ENCODE peak calls at places on chromosome 10, in five cellular contexts. One of them, this sample, is unnamed.

GRCh38 chr10:44908936-44909335 is 2.2 kb upstream of the TMEM72 start:
- DNase-seq in cardiac muscle cell: no peak
- DNase-seq in SK-N-SH: no peak
- DNase-seq in RWPE1: no peak
- DNase-seq in uterus: no peak
- DNase-seq in this sample: no peak

GRCh38 chr10:107880185-107880584 is 715.7 kb upstream of the SORCS1 start:
- DNase-seq in cardiac muscle cell: no peak
- DNase-seq in SK-N-SH: no peak
- DNase-seq in RWPE1: no peak
- DNase-seq in uterus: no peak
- DNase-seq in this sample: no peak

GRCh38 chr10:117729156-117729555 is 186.6 kb downstream of the EMX2 start:
- DNase-seq in cardiac muscle cell: no peak
- DNase-seq in SK-N-SH: no peak
- DNase-seq in RWPE1: no peak
- DNase-seq in uterus: no peak
- DNase-seq in this sample: no peak

GRCh38 chr10:1182280-1183032 is 126.3 kb downstream of the WDR37 start:
- DNase-seq in cardiac muscle cell: no peak
- DNase-seq in SK-N-SH: no peak
- DNase-seq in RWPE1: no peak
- DNase-seq in uterus: no peak
- DNase-seq in this sample: no peak

GRCh38 chr10:33571616-33572015 is 237.1 kb upstream of the NRP1 start:
- DNase-seq in cardiac muscle cell: no peak
- DNase-seq in SK-N-SH: no peak
- DNase-seq in RWPE1: peak
- DNase-seq in uterus: no peak
- DNase-seq in this sample: no peak

GRCh38 chr10:132054564-132054963 is 11.2 kb upstream of the JAKMIP3 start:
- DNase-seq in cardiac muscle cell: peak
- DNase-seq in SK-N-SH: no peak
- DNase-seq in RWPE1: peak
- DNase-seq in uterus: no peak
- DNase-seq in this sample: no peak

GRCh38 chr10:104314591-104315485 is 23.4 kb downstream of the ITPRIP start:
- DNase-seq in cardiac muscle cell: no peak
- DNase-seq in SK-N-SH: no peak
- DNase-seq in RWPE1: no peak
- DNase-seq in uterus: peak
- DNase-seq in this sample: no peak

GRCh38 chr10:82981137-82981723 is 1106.2 kb downstream of the NRG3 start:
- DNase-seq in cardiac muscle cell: no peak
- DNase-seq in SK-N-SH: no peak
- DNase-seq in RWPE1: no peak
- DNase-seq in uterus: no peak
- DNase-seq in this sample: no peak

GRCh38 chr10:123100030-123100762 is 35.6 kb upstream of the HMX3 start:
- DNase-seq in cardiac muscle cell: no peak
- DNase-seq in SK-N-SH: no peak
- DNase-seq in RWPE1: peak
- DNase-seq in uterus: no peak
- DNase-seq in this sample: no peak

GRCh38 chr10:128274938-128275337 is 148.7 kb upstream of the MKI67 start:
- DNase-seq in cardiac muscle cell: peak
- DNase-seq in SK-N-SH: no peak
- DNase-seq in RWPE1: no peak
- DNase-seq in uterus: no peak
- DNase-seq in this sample: no peak

GRCh38 chr10:76091821-76092394 is 660.5 kb downstream of the LRMDA start:
- DNase-seq in cardiac muscle cell: no peak
- DNase-seq in SK-N-SH: no peak
- DNase-seq in RWPE1: no peak
- DNase-seq in uterus: no peak
- DNase-seq in this sample: no peak

GRCh38 chr10:86400705-86401587 is 34.4 kb upstream of the GRID1 start:
- DNase-seq in cardiac muscle cell: peak
- DNase-seq in SK-N-SH: peak
- DNase-seq in RWPE1: no peak
- DNase-seq in uterus: peak
- DNase-seq in this sample: peak

GRCh38 chr10:116198636-116199035 is 74.4 kb downstream of the GFRA1 start:
- DNase-seq in cardiac muscle cell: no peak
- DNase-seq in SK-N-SH: no peak
- DNase-seq in RWPE1: no peak
- DNase-seq in uterus: no peak
- DNase-seq in this sample: no peak

GRCh38 chr10:7792541-7792940 is 4.6 kb downstream of the ATP5F1C start:
- DNase-seq in cardiac muscle cell: no peak
- DNase-seq in SK-N-SH: no peak
- DNase-seq in RWPE1: no peak
- DNase-seq in uterus: no peak
- DNase-seq in this sample: no peak

GRCh38 chr10:97451605-97452004 is 5.6 kb downstream of the ZDHHC16 start:
- DNase-seq in cardiac muscle cell: no peak
- DNase-seq in SK-N-SH: no peak
- DNase-seq in RWPE1: no peak
- DNase-seq in uterus: no peak
- DNase-seq in this sample: no peak

GRCh38 chr10:45034301-45034700 is 33.6 kb downstream of the ZNF22 start:
- DNase-seq in cardiac muscle cell: peak
- DNase-seq in SK-N-SH: no peak
- DNase-seq in RWPE1: no peak
- DNase-seq in uterus: no peak
- DNase-seq in this sample: no peak

GRCh38 chr10:24439935-24440334 is 231.0 kb downstream of the KIAA1217 start:
- DNase-seq in cardiac muscle cell: no peak
- DNase-seq in SK-N-SH: no peak
- DNase-seq in RWPE1: no peak
- DNase-seq in uterus: no peak
- DNase-seq in this sample: no peak

GRCh38 chr10:73529089-73529832 is 33.4 kb upstream of the PPP3CB start:
- DNase-seq in cardiac muscle cell: peak
- DNase-seq in SK-N-SH: peak
- DNase-seq in RWPE1: peak
- DNase-seq in uterus: peak
- DNase-seq in this sample: peak

GRCh38 chr10:47451275-47451997 is 32.5 kb downstream of the ANXA8 start:
- DNase-seq in cardiac muscle cell: no peak
- DNase-seq in SK-N-SH: no peak
- DNase-seq in RWPE1: no peak
- DNase-seq in uterus: no peak
- DNase-seq in this sample: no peak
- H3K27ac ChIP-seq in cardiac muscle cell: no peak
- H3K27ac ChIP-seq in SK-N-SH: no peak
- H3K27ac ChIP-seq in RWPE1: no peak
- H3K27ac ChIP-seq in uterus: no peak
- H3K27ac ChIP-seq in this sample: no peak

DNA sequence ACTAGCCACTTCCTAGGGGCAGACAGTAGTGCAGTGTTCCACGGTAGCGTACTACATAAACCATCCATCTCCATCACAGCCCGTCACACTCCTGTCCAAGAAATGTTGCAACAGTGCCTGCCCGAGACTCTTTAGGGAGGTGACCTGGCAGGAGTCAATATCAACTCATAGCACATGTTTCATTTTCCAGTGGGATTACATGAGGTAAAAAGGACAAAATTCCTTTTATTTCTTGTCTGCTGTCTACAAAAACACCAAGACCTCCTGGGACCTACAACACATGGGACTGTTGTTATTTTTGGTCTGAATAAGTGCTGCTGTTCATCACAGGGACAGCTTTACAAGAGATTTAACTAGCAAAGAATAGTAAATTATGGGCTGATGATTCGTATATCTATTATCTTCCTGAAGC is 99.9 kb downstream of the MPP7 start:
- DNase-seq in cardiac muscle cell: no peak
- DNase-seq in SK-N-SH: no peak
- DNase-seq in RWPE1: no peak
- DNase-seq in uterus: peak
- DNase-seq in this sample: no peak
- H3K27ac ChIP-seq in cardiac muscle cell: no peak
- H3K27ac ChIP-seq in SK-N-SH: no peak
- H3K27ac ChIP-seq in RWPE1: no peak
- H3K27ac ChIP-seq in uterus: peak
- H3K27ac ChIP-seq in this sample: no peak

DNA sequence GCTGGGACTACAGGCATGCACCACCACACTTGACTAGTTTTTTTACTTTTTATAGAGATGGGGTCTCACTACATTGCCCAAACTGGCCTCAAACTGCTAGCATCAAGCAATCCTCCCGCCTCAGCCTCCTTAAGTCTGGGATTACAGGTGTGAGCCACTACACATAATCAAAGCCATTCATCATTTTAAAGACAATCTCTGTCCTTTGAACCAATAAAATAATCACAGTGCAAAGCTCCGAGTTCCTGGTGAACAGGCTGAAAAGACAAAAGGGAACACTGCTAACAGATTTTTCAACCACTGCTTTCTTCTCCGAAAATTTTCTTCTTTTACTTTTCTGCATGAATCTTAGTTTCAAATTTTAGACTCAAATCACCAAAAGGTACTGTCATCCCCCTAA is 58.5 kb downstream of the PARD3 start:
- DNase-seq in cardiac muscle cell: no peak
- DNase-seq in SK-N-SH: no peak
- DNase-seq in RWPE1: no peak
- DNase-seq in uterus: no peak
- DNase-seq in this sample: no peak
- H3K27ac ChIP-seq in cardiac muscle cell: no peak
- H3K27ac ChIP-seq in SK-N-SH: peak
- H3K27ac ChIP-seq in RWPE1: no peak
- H3K27ac ChIP-seq in uterus: no peak
- H3K27ac ChIP-seq in this sample: no peak

GRCh38 chr10:53479365-53479764 is 706.8 kb upstream of the MBL2 start:
- DNase-seq in cardiac muscle cell: no peak
- DNase-seq in SK-N-SH: no peak
- DNase-seq in RWPE1: no peak
- DNase-seq in uterus: no peak
- DNase-seq in this sample: no peak
- H3K27ac ChIP-seq in cardiac muscle cell: peak
- H3K27ac ChIP-seq in SK-N-SH: no peak
- H3K27ac ChIP-seq in RWPE1: no peak
- H3K27ac ChIP-seq in uterus: no peak
- H3K27ac ChIP-seq in this sample: no peak

GRCh38 chr10:80457554-80458262 is 3.6 kb downstream of the TSPAN14 start:
- DNase-seq in cardiac muscle cell: no peak
- DNase-seq in SK-N-SH: no peak
- DNase-seq in RWPE1: no peak
- DNase-seq in uterus: no peak
- DNase-seq in this sample: no peak
- H3K27ac ChIP-seq in cardiac muscle cell: no peak
- H3K27ac ChIP-seq in SK-N-SH: peak
- H3K27ac ChIP-seq in RWPE1: peak
- H3K27ac ChIP-seq in uterus: peak
- H3K27ac ChIP-seq in this sample: peak

GRCh38 chr10:10787586-10787985 is 230.1 kb upstream of the CELF2 start:
- DNase-seq in cardiac muscle cell: no peak
- DNase-seq in SK-N-SH: no peak
- DNase-seq in RWPE1: no peak
- DNase-seq in uterus: no peak
- DNase-seq in this sample: no peak

GRCh38 chr10:10788761-10789160 is 228.9 kb upstream of the CELF2 start:
- DNase-seq in cardiac muscle cell: no peak
- DNase-seq in SK-N-SH: no peak
- DNase-seq in RWPE1: no peak
- DNase-seq in uterus: no peak
- DNase-seq in this sample: no peak

GRCh38 chr10:10785627-10786333 is 231.9 kb upstream of the CELF2 start:
- DNase-seq in cardiac muscle cell: no peak
- DNase-seq in SK-N-SH: no peak
- DNase-seq in RWPE1: peak
- DNase-seq in uterus: no peak
- DNase-seq in this sample: no peak

GRCh38 chr10:10782603-10783002 is 235.1 kb upstream of the CELF2 start:
- DNase-seq in cardiac muscle cell: no peak
- DNase-seq in SK-N-SH: no peak
- DNase-seq in RWPE1: no peak
- DNase-seq in uterus: no peak
- DNase-seq in this sample: no peak

DNA sequence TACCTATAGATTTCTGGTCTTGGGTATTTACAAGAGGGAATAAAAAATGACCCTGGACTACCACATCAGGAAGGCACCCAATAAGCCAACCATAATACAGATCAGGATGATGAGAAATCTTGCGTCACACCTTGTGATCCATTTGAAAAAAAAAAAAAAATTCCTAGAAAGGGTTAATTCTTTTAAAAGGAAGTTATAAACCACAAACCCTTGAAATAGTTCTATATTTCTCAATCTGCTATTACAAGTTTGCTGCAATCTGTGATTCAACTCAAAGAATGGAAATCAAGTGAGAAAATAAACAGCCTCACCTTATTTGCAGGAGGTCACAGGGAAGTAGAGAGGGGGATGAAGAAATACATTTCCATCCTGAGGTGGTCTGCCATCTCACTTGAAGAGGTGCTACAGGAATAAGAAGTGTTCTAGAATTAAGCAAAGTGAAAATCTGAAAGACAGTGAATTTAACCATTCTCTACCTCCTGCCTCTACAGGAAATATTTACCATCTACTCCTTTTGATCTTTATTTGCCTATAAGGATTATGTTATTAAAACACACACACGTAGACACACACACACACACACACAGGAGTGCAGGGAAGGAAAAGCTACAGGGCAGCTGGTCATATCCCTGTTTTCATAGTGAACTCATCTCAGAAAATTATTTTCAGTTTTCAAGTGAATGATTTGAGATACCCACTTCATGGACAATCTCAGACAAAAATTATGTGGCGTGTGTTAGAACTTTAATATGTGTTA is 231.2 kb upstream of the CELF2 start:
- DNase-seq in cardiac muscle cell: no peak
- DNase-seq in SK-N-SH: no peak
- DNase-seq in RWPE1: peak
- DNase-seq in uterus: no peak
- DNase-seq in this sample: no peak
- H3K27ac ChIP-seq in cardiac muscle cell: no peak
- H3K27ac ChIP-seq in SK-N-SH: no peak
- H3K27ac ChIP-seq in RWPE1: peak
- H3K27ac ChIP-seq in uterus: no peak
- H3K27ac ChIP-seq in this sample: no peak

GRCh38 chr10:4344544-4344994 is 481.4 kb upstream of the AKR1E2 start:
- DNase-seq in cardiac muscle cell: peak
- DNase-seq in SK-N-SH: no peak
- DNase-seq in RWPE1: peak
- DNase-seq in uterus: peak
- DNase-seq in this sample: no peak

GRCh38 chr10:4347397-4347796 is 478.6 kb upstream of the AKR1E2 start:
- DNase-seq in cardiac muscle cell: no peak
- DNase-seq in SK-N-SH: no peak
- DNase-seq in RWPE1: no peak
- DNase-seq in uterus: no peak
- DNase-seq in this sample: no peak

GRCh38 chr10:4343798-4344370 is 482.1 kb upstream of the AKR1E2 start:
- DNase-seq in cardiac muscle cell: no peak
- DNase-seq in SK-N-SH: no peak
- DNase-seq in RWPE1: no peak
- DNase-seq in uterus: no peak
- DNase-seq in this sample: no peak

GRCh38 chr10:4346257-4346656 is 479.8 kb upstream of the AKR1E2 start:
- DNase-seq in cardiac muscle cell: no peak
- DNase-seq in SK-N-SH: no peak
- DNase-seq in RWPE1: no peak
- DNase-seq in uterus: no peak
- DNase-seq in this sample: no peak

GRCh38 chr10:4345842-4346241 is 480.2 kb upstream of the AKR1E2 start:
- DNase-seq in cardiac muscle cell: no peak
- DNase-seq in SK-N-SH: no peak
- DNase-seq in RWPE1: no peak
- DNase-seq in uterus: no peak
- DNase-seq in this sample: no peak
- H3K27ac ChIP-seq in cardiac muscle cell: no peak
- H3K27ac ChIP-seq in SK-N-SH: peak
- H3K27ac ChIP-seq in RWPE1: no peak
- H3K27ac ChIP-seq in uterus: peak
- H3K27ac ChIP-seq in this sample: no peak

This sample was measured in substantia nigra.